ENCODE peak calls at places on chromosomes 7 and 10, in seven cellular contexts. M is bronchial epithelial cell, D is NCI-H1417, C is ELF-1, L is head of caudate nucleus, B is GDM1, X is GOT3. Y is an unnamed sample.

GRCh38 chr10:101301111-101301731 is 52.7 kb upstream of the BTRC start:
- DNase-seq in L (peak), M (peak), C (peak), D (peak), X (no peak), B (peak), Y (no peak)

GRCh38 chr7:119090851-119091250 is 866.3 kb downstream of the ANKRD7 start:
- DNase-seq in L (no peak), M (peak), C (no peak), B (no peak), X (no peak), D (no peak), Y (no peak)

GRCh38 chr10:132232553-132232949 is 45.8 kb downstream of the DPYSL4 start:
- DNase-seq in L (no peak), D (no peak), M (no peak), C (no peak), B (peak), X (no peak), Y (no peak)

GRCh38 chr10:24209421-24209770 is 458 bp downstream of the KIAA1217 start:
- DNase-seq in C (peak), L (no peak), X (no peak), B (no peak), M (peak), D (no peak), Y (no peak)

GRCh38 chr7:903921-904755 is 27.8 kb downstream of the GET4 start:
- DNase-seq in M (no peak), D (no peak), C (no peak), L (no peak), B (no peak), X (no peak), Y (no peak)

GRCh38 chr10:42982886-42983594 is 93.8 kb upstream of the RET start:
- DNase-seq in L (no peak), X (no peak), D (no peak), C (no peak), B (no peak), M (no peak), Y (no peak)

GRCh38 chr7:133561361-133561760 is 308.5 kb downstream of the EXOC4 start:
- DNase-seq in C (no peak), L (no peak), D (no peak), M (no peak), X (no peak), B (no peak), Y (no peak)

GRCh38 chr7:469591-469961 is 50.1 kb downstream of the PDGFA start:
- DNase-seq in C (no peak), B (no peak), L (no peak), D (no peak), M (no peak), X (no peak), Y (no peak)

GRCh38 chr7:25356534-25357151 is 128.4 kb upstream of the NPVF start:
- DNase-seq in X (no peak), C (no peak), D (no peak), B (no peak), L (no peak), M (no peak), Y (no peak)

GRCh38 chr7:156752371-156753297 is 112.1 kb downstream of the RNF32 start:
- DNase-seq in B (no peak), M (no peak), L (no peak), X (no peak), D (no peak), C (peak), Y (no peak)

GRCh38 chr7:28714452-28715120 is 243.5 kb downstream of the TRIL start:
- DNase-seq in M (no peak), B (no peak), L (no peak), D (no peak), C (no peak), X (no peak), Y (no peak)

GRCh38 chr7:64887756-64888508 is 15.1 kb upstream of the ZNF273 start:
- DNase-seq in M (no peak), X (no peak), L (peak), C (peak), B (no peak), D (peak), Y (no peak)

GRCh38 chr10:14801693-14802092 is 27.0 kb upstream of the FAM107B start:
- DNase-seq in M (no peak), L (no peak), C (peak), X (no peak), B (no peak), D (no peak), Y (no peak)

GRCh38 chr10:5652746-5653145 is 13.6 kb downstream of the ASB13 start:
- DNase-seq in B (no peak), L (no peak), M (no peak), C (no peak), X (no peak), D (no peak), Y (no peak)

GRCh38 chr7:144027070-144027469 is 21.7 kb upstream of the OR2A5 start:
- DNase-seq in X (no peak), L (no peak), M (peak), D (no peak), C (no peak), B (no peak), Y (no peak)

GRCh38 chr7:25314729-25315267 is 86.5 kb upstream of the NPVF start:
- DNase-seq in D (no peak), L (no peak), C (no peak), X (no peak), B (no peak), M (peak), Y (no peak)

GRCh38 chr7:101804642-101805401 is 12.6 kb upstream of the CUX1 start:
- DNase-seq in L (no peak), D (no peak), M (peak), C (peak), X (no peak), B (no peak), Y (no peak)

GRCh38 chr7:156751319-156751718 is 110.7 kb downstream of the RNF32 start:
- DNase-seq in M (peak), B (no peak), D (no peak), X (no peak), L (no peak), C (no peak), Y (no peak)

GRCh38 chr7:3892686-3893085 is 591.6 kb downstream of the SDK1 start:
- DNase-seq in C (no peak), X (no peak), B (no peak), L (no peak), M (no peak), D (no peak), Y (no peak)

GRCh38 chr7:99733448-99733847 is 1.5 kb downstream of the CYP3A7 start:
- DNase-seq in C (no peak), M (no peak), B (no peak), D (no peak), X (no peak), L (no peak), Y (no peak)

GRCh38 chr7:112481833-112482669 is 1.3 kb downstream of the LSMEM1 start:
- DNase-seq in L (no peak), C (peak), X (peak), D (no peak), B (no peak), M (peak), Y (peak)

GRCh38 chr10:70851597-70852475 is 36.1 kb downstream of the SGPL1 start:
- DNase-seq in X (no peak), B (no peak), M (no peak), L (no peak), D (no peak), C (no peak), Y (no peak)

GRCh38 chr7:150322114-150322832 is 882 bp upstream of the LRRC61 start:
- DNase-seq in B (no peak), M (no peak), X (no peak), L (no peak), D (no peak), C (no peak), Y (no peak)

GRCh38 chr10:77500754-77501151 is 136.9 kb downstream of the KCNMA1 start:
- DNase-seq in L (no peak), B (no peak), X (no peak), M (no peak), C (no peak), D (no peak), Y (no peak)

GRCh38 chr7:23530355-23530754 is 1.4 kb downstream of the TRA2A start:
- DNase-seq in M (peak), L (no peak), X (no peak), B (no peak), D (no peak), C (peak), Y (no peak)

GRCh38 chr7:43479042-43479441 is 103.9 kb upstream of the STK17A start:
- DNase-seq in D (no peak), M (peak), X (no peak), B (no peak), L (no peak), C (no peak), Y (no peak)

GRCh38 chr7:141001561-141001960 is 13.2 kb downstream of the MRPS33 start:
- DNase-seq in L (no peak), C (no peak), M (no peak), X (no peak), D (no peak), B (no peak), Y (no peak)

GRCh38 chr7:4791101-4791737 is 15.8 kb downstream of the AP5Z1 start:
- DNase-seq in X (no peak), D (no peak), M (no peak), L (no peak), C (no peak), B (no peak), Y (no peak)

GRCh38 chr7:15558747-15559146 is 3.1 kb downstream of the AGMO start:
- DNase-seq in L (no peak), M (peak), D (no peak), B (no peak), X (no peak), C (no peak), Y (no peak)